ENCODE peak calls at places on chromosome 18, in nine cellular contexts. One of them, this sample, is unnamed.

GRCh38 chr18:23311346-23312103 is 141.6 kb upstream of the RIOK3 start:
- DNase-seq in AG08396: peak
- DNase-seq in pulmonary artery endothelial cell: peak
- DNase-seq in stimulated activated CD4-positive, alpha-beta T cell treated with anti-CD3 and anti-CD28 coated beads, Interleukin-1b, Interleukin-23, amount 100 ng/mL, for 24 hours: no peak
- DNase-seq in stimulated activated CD8-positive, alpha-beta memory T cell treated with anti-CD3 and anti-CD28 coated beads, Interleukin-15, amount 100 ng/mL, for 24 hours: no peak
- DNase-seq in EL: peak
- DNase-seq in heart left ventricle: peak
- DNase-seq in Caki2: no peak
- DNase-seq in left ventricle myocardium superior: peak
- DNase-seq in this sample: peak

GRCh38 chr18:703660-704018 is 8.8 kb downstream of the ENOSF1 start:
- DNase-seq in AG08396: no peak
- DNase-seq in EL: no peak
- DNase-seq in stimulated activated CD4-positive, alpha-beta T cell treated with anti-CD3 and anti-CD28 coated beads, Interleukin-1b, Interleukin-23, amount 100 ng/mL, for 24 hours: no peak
- DNase-seq in stimulated activated CD8-positive, alpha-beta memory T cell treated with anti-CD3 and anti-CD28 coated beads, Interleukin-15, amount 100 ng/mL, for 24 hours: no peak
- DNase-seq in heart left ventricle: no peak
- DNase-seq in pulmonary artery endothelial cell: no peak
- DNase-seq in left ventricle myocardium superior: no peak
- DNase-seq in Caki2: no peak
- DNase-seq in this sample: peak

GRCh38 chr18:1017679-1018078 is 113.0 kb downstream of the ADCYAP1 start:
- DNase-seq in stimulated activated CD8-positive, alpha-beta memory T cell treated with anti-CD3 and anti-CD28 coated beads, Interleukin-15, amount 100 ng/mL, for 24 hours: no peak
- DNase-seq in Caki2: no peak
- DNase-seq in stimulated activated CD4-positive, alpha-beta T cell treated with anti-CD3 and anti-CD28 coated beads, Interleukin-1b, Interleukin-23, amount 100 ng/mL, for 24 hours: no peak
- DNase-seq in heart left ventricle: no peak
- DNase-seq in EL: no peak
- DNase-seq in AG08396: no peak
- DNase-seq in left ventricle myocardium superior: no peak
- DNase-seq in pulmonary artery endothelial cell: no peak
- DNase-seq in this sample: no peak

GRCh38 chr18:78319264-78319663 is 660.4 kb upstream of the SALL3 start:
- DNase-seq in AG08396: no peak
- DNase-seq in pulmonary artery endothelial cell: no peak
- DNase-seq in left ventricle myocardium superior: no peak
- DNase-seq in heart left ventricle: no peak
- DNase-seq in stimulated activated CD4-positive, alpha-beta T cell treated with anti-CD3 and anti-CD28 coated beads, Interleukin-1b, Interleukin-23, amount 100 ng/mL, for 24 hours: no peak
- DNase-seq in EL: no peak
- DNase-seq in stimulated activated CD8-positive, alpha-beta memory T cell treated with anti-CD3 and anti-CD28 coated beads, Interleukin-15, amount 100 ng/mL, for 24 hours: no peak
- DNase-seq in Caki2: no peak
- DNase-seq in this sample: no peak

GRCh38 chr18:61606068-61606660 is 272.9 kb downstream of the CDH20 start:
- DNase-seq in Caki2: no peak
- DNase-seq in stimulated activated CD8-positive, alpha-beta memory T cell treated with anti-CD3 and anti-CD28 coated beads, Interleukin-15, amount 100 ng/mL, for 24 hours: no peak
- DNase-seq in pulmonary artery endothelial cell: no peak
- DNase-seq in heart left ventricle: peak
- DNase-seq in stimulated activated CD4-positive, alpha-beta T cell treated with anti-CD3 and anti-CD28 coated beads, Interleukin-1b, Interleukin-23, amount 100 ng/mL, for 24 hours: no peak
- DNase-seq in AG08396: peak
- DNase-seq in EL: peak
- DNase-seq in left ventricle myocardium superior: peak
- DNase-seq in this sample: peak

GRCh38 chr18:48073231-48073930 is 142.9 kb upstream of the SMAD2 start:
- DNase-seq in stimulated activated CD8-positive, alpha-beta memory T cell treated with anti-CD3 and anti-CD28 coated beads, Interleukin-15, amount 100 ng/mL, for 24 hours: no peak
- DNase-seq in Caki2: no peak
- DNase-seq in left ventricle myocardium superior: no peak
- DNase-seq in stimulated activated CD4-positive, alpha-beta T cell treated with anti-CD3 and anti-CD28 coated beads, Interleukin-1b, Interleukin-23, amount 100 ng/mL, for 24 hours: no peak
- DNase-seq in pulmonary artery endothelial cell: no peak
- DNase-seq in AG08396: no peak
- DNase-seq in heart left ventricle: no peak
- DNase-seq in EL: no peak
- DNase-seq in this sample: no peak

GRCh38 chr18:76657428-76657827 is 162.4 kb upstream of the ZNF516 start:
- DNase-seq in left ventricle myocardium superior: no peak
- DNase-seq in stimulated activated CD4-positive, alpha-beta T cell treated with anti-CD3 and anti-CD28 coated beads, Interleukin-1b, Interleukin-23, amount 100 ng/mL, for 24 hours: no peak
- DNase-seq in AG08396: no peak
- DNase-seq in pulmonary artery endothelial cell: no peak
- DNase-seq in Caki2: no peak
- DNase-seq in EL: peak
- DNase-seq in heart left ventricle: no peak
- DNase-seq in stimulated activated CD8-positive, alpha-beta memory T cell treated with anti-CD3 and anti-CD28 coated beads, Interleukin-15, amount 100 ng/mL, for 24 hours: no peak
- DNase-seq in this sample: no peak

GRCh38 chr18:44568343-44568742 is 112.3 kb upstream of the SETBP1 start:
- DNase-seq in stimulated activated CD8-positive, alpha-beta memory T cell treated with anti-CD3 and anti-CD28 coated beads, Interleukin-15, amount 100 ng/mL, for 24 hours: no peak
- DNase-seq in heart left ventricle: no peak
- DNase-seq in pulmonary artery endothelial cell: no peak
- DNase-seq in stimulated activated CD4-positive, alpha-beta T cell treated with anti-CD3 and anti-CD28 coated beads, Interleukin-1b, Interleukin-23, amount 100 ng/mL, for 24 hours: no peak
- DNase-seq in EL: no peak
- DNase-seq in left ventricle myocardium superior: no peak
- DNase-seq in Caki2: no peak
- DNase-seq in AG08396: no peak
- DNase-seq in this sample: no peak

GRCh38 chr18:78975282-78975681 is 4.3 kb upstream of the SALL3 start:
- DNase-seq in heart left ventricle: no peak
- DNase-seq in stimulated activated CD4-positive, alpha-beta T cell treated with anti-CD3 and anti-CD28 coated beads, Interleukin-1b, Interleukin-23, amount 100 ng/mL, for 24 hours: no peak
- DNase-seq in AG08396: no peak
- DNase-seq in Caki2: no peak
- DNase-seq in stimulated activated CD8-positive, alpha-beta memory T cell treated with anti-CD3 and anti-CD28 coated beads, Interleukin-15, amount 100 ng/mL, for 24 hours: no peak
- DNase-seq in pulmonary artery endothelial cell: no peak
- DNase-seq in left ventricle myocardium superior: no peak
- DNase-seq in EL: no peak
- DNase-seq in this sample: no peak

GRCh38 chr18:71233177-71233576 is 944.3 kb downstream of the SOCS6 start:
- DNase-seq in Caki2: no peak
- DNase-seq in left ventricle myocardium superior: no peak
- DNase-seq in EL: no peak
- DNase-seq in heart left ventricle: no peak
- DNase-seq in stimulated activated CD4-positive, alpha-beta T cell treated with anti-CD3 and anti-CD28 coated beads, Interleukin-1b, Interleukin-23, amount 100 ng/mL, for 24 hours: no peak
- DNase-seq in AG08396: no peak
- DNase-seq in pulmonary artery endothelial cell: no peak
- DNase-seq in stimulated activated CD8-positive, alpha-beta memory T cell treated with anti-CD3 and anti-CD28 coated beads, Interleukin-15, amount 100 ng/mL, for 24 hours: no peak
- DNase-seq in this sample: no peak

GRCh38 chr18:57998461-57998860 is 45.6 kb upstream of the NEDD4L start:
- DNase-seq in AG08396: no peak
- DNase-seq in left ventricle myocardium superior: no peak
- DNase-seq in heart left ventricle: no peak
- DNase-seq in pulmonary artery endothelial cell: no peak
- DNase-seq in Caki2: no peak
- DNase-seq in stimulated activated CD4-positive, alpha-beta T cell treated with anti-CD3 and anti-CD28 coated beads, Interleukin-1b, Interleukin-23, amount 100 ng/mL, for 24 hours: no peak
- DNase-seq in stimulated activated CD8-positive, alpha-beta memory T cell treated with anti-CD3 and anti-CD28 coated beads, Interleukin-15, amount 100 ng/mL, for 24 hours: no peak
- DNase-seq in EL: peak
- DNase-seq in this sample: peak

GRCh38 chr18:79540914-79541301 is 138.7 kb upstream of the CTDP1 start:
- DNase-seq in Caki2: no peak
- DNase-seq in stimulated activated CD4-positive, alpha-beta T cell treated with anti-CD3 and anti-CD28 coated beads, Interleukin-1b, Interleukin-23, amount 100 ng/mL, for 24 hours: no peak
- DNase-seq in left ventricle myocardium superior: no peak
- DNase-seq in AG08396: no peak
- DNase-seq in pulmonary artery endothelial cell: no peak
- DNase-seq in heart left ventricle: no peak
- DNase-seq in stimulated activated CD8-positive, alpha-beta memory T cell treated with anti-CD3 and anti-CD28 coated beads, Interleukin-15, amount 100 ng/mL, for 24 hours: no peak
- DNase-seq in EL: no peak
- DNase-seq in this sample: no peak

GRCh38 chr18:49874238-49874637 is 60.9 kb upstream of the ACAA2 start:
- DNase-seq in EL: no peak
- DNase-seq in stimulated activated CD4-positive, alpha-beta T cell treated with anti-CD3 and anti-CD28 coated beads, Interleukin-1b, Interleukin-23, amount 100 ng/mL, for 24 hours: no peak
- DNase-seq in Caki2: no peak
- DNase-seq in AG08396: no peak
- DNase-seq in pulmonary artery endothelial cell: no peak
- DNase-seq in heart left ventricle: no peak
- DNase-seq in left ventricle myocardium superior: no peak
- DNase-seq in stimulated activated CD8-positive, alpha-beta memory T cell treated with anti-CD3 and anti-CD28 coated beads, Interleukin-15, amount 100 ng/mL, for 24 hours: no peak
- DNase-seq in this sample: no peak

GRCh38 chr18:33708876-33709275 is 130.9 kb downstream of the ASXL3 start:
- DNase-seq in left ventricle myocardium superior: no peak
- DNase-seq in stimulated activated CD4-positive, alpha-beta T cell treated with anti-CD3 and anti-CD28 coated beads, Interleukin-1b, Interleukin-23, amount 100 ng/mL, for 24 hours: no peak
- DNase-seq in pulmonary artery endothelial cell: no peak
- DNase-seq in stimulated activated CD8-positive, alpha-beta memory T cell treated with anti-CD3 and anti-CD28 coated beads, Interleukin-15, amount 100 ng/mL, for 24 hours: no peak
- DNase-seq in heart left ventricle: no peak
- DNase-seq in Caki2: no peak
- DNase-seq in EL: no peak
- DNase-seq in AG08396: no peak
- DNase-seq in this sample: no peak

GRCh38 chr18:3012306-3012919 is 531 bp downstream of the LPIN2 start:
- DNase-seq in EL: no peak
- DNase-seq in stimulated activated CD8-positive, alpha-beta memory T cell treated with anti-CD3 and anti-CD28 coated beads, Interleukin-15, amount 100 ng/mL, for 24 hours: peak
- DNase-seq in heart left ventricle: peak
- DNase-seq in Caki2: no peak
- DNase-seq in left ventricle myocardium superior: peak
- DNase-seq in AG08396: peak
- DNase-seq in pulmonary artery endothelial cell: no peak
- DNase-seq in stimulated activated CD4-positive, alpha-beta T cell treated with anti-CD3 and anti-CD28 coated beads, Interleukin-1b, Interleukin-23, amount 100 ng/mL, for 24 hours: peak
- DNase-seq in this sample: no peak

GRCh38 chr18:7084766-7085080 is 32.9 kb downstream of the LAMA1 start:
- DNase-seq in Caki2: no peak
- DNase-seq in left ventricle myocardium superior: no peak
- DNase-seq in EL: peak
- DNase-seq in stimulated activated CD8-positive, alpha-beta memory T cell treated with anti-CD3 and anti-CD28 coated beads, Interleukin-15, amount 100 ng/mL, for 24 hours: no peak
- DNase-seq in heart left ventricle: no peak
- DNase-seq in AG08396: peak
- DNase-seq in stimulated activated CD4-positive, alpha-beta T cell treated with anti-CD3 and anti-CD28 coated beads, Interleukin-1b, Interleukin-23, amount 100 ng/mL, for 24 hours: no peak
- DNase-seq in pulmonary artery endothelial cell: no peak
- DNase-seq in this sample: peak

GRCh38 chr18:52979888-52980287 is 639.9 kb downstream of the DCC start:
- DNase-seq in stimulated activated CD4-positive, alpha-beta T cell treated with anti-CD3 and anti-CD28 coated beads, Interleukin-1b, Interleukin-23, amount 100 ng/mL, for 24 hours: no peak
- DNase-seq in EL: no peak
- DNase-seq in stimulated activated CD8-positive, alpha-beta memory T cell treated with anti-CD3 and anti-CD28 coated beads, Interleukin-15, amount 100 ng/mL, for 24 hours: no peak
- DNase-seq in AG08396: no peak
- DNase-seq in pulmonary artery endothelial cell: no peak
- DNase-seq in heart left ventricle: no peak
- DNase-seq in Caki2: no peak
- DNase-seq in left ventricle myocardium superior: no peak
- DNase-seq in this sample: no peak

GRCh38 chr18:59386909-59387515 is 27.9 kb upstream of the LMAN1 start:
- DNase-seq in Caki2: no peak
- DNase-seq in stimulated activated CD4-positive, alpha-beta T cell treated with anti-CD3 and anti-CD28 coated beads, Interleukin-1b, Interleukin-23, amount 100 ng/mL, for 24 hours: no peak
- DNase-seq in stimulated activated CD8-positive, alpha-beta memory T cell treated with anti-CD3 and anti-CD28 coated beads, Interleukin-15, amount 100 ng/mL, for 24 hours: no peak
- DNase-seq in pulmonary artery endothelial cell: no peak
- DNase-seq in EL: no peak
- DNase-seq in AG08396: no peak
- DNase-seq in left ventricle myocardium superior: no peak
- DNase-seq in heart left ventricle: no peak
- DNase-seq in this sample: no peak

GRCh38 chr18:48932822-48933510 is 17.8 kb downstream of the SMAD7 start:
- DNase-seq in AG08396: no peak
- DNase-seq in stimulated activated CD4-positive, alpha-beta T cell treated with anti-CD3 and anti-CD28 coated beads, Interleukin-1b, Interleukin-23, amount 100 ng/mL, for 24 hours: no peak
- DNase-seq in EL: no peak
- DNase-seq in stimulated activated CD8-positive, alpha-beta memory T cell treated with anti-CD3 and anti-CD28 coated beads, Interleukin-15, amount 100 ng/mL, for 24 hours: no peak
- DNase-seq in heart left ventricle: peak
- DNase-seq in Caki2: no peak
- DNase-seq in left ventricle myocardium superior: no peak
- DNase-seq in pulmonary artery endothelial cell: no peak
- DNase-seq in this sample: no peak

GRCh38 chr18:32422185-32422584 is 48.5 kb downstream of the GAREM1 start:
- DNase-seq in AG08396: no peak
- DNase-seq in stimulated activated CD4-positive, alpha-beta T cell treated with anti-CD3 and anti-CD28 coated beads, Interleukin-1b, Interleukin-23, amount 100 ng/mL, for 24 hours: no peak
- DNase-seq in heart left ventricle: no peak
- DNase-seq in Caki2: no peak
- DNase-seq in stimulated activated CD8-positive, alpha-beta memory T cell treated with anti-CD3 and anti-CD28 coated beads, Interleukin-15, amount 100 ng/mL, for 24 hours: no peak
- DNase-seq in EL: no peak
- DNase-seq in pulmonary artery endothelial cell: no peak
- DNase-seq in left ventricle myocardium superior: no peak
- DNase-seq in this sample: no peak

GRCh38 chr18:55587341-55588000 is 521 bp downstream of the TCF4 start:
- DNase-seq in pulmonary artery endothelial cell: no peak
- DNase-seq in stimulated activated CD8-positive, alpha-beta memory T cell treated with anti-CD3 and anti-CD28 coated beads, Interleukin-15, amount 100 ng/mL, for 24 hours: no peak
- DNase-seq in AG08396: peak
- DNase-seq in left ventricle myocardium superior: no peak
- DNase-seq in stimulated activated CD4-positive, alpha-beta T cell treated with anti-CD3 and anti-CD28 coated beads, Interleukin-1b, Interleukin-23, amount 100 ng/mL, for 24 hours: no peak
- DNase-seq in heart left ventricle: peak
- DNase-seq in Caki2: peak
- DNase-seq in EL: peak
- DNase-seq in this sample: peak

GRCh38 chr18:59697236-59697932 is at the start of gene CCBE1:
- DNase-seq in EL: peak
- DNase-seq in heart left ventricle: peak
- DNase-seq in stimulated activated CD8-positive, alpha-beta memory T cell treated with anti-CD3 and anti-CD28 coated beads, Interleukin-15, amount 100 ng/mL, for 24 hours: peak
- DNase-seq in left ventricle myocardium superior: peak
- DNase-seq in AG08396: peak
- DNase-seq in pulmonary artery endothelial cell: peak
- DNase-seq in Caki2: peak
- DNase-seq in stimulated activated CD4-positive, alpha-beta T cell treated with anti-CD3 and anti-CD28 coated beads, Interleukin-1b, Interleukin-23, amount 100 ng/mL, for 24 hours: peak
- DNase-seq in this sample: peak

GRCh38 chr18:24428709-24429108 is 2.2 kb downstream of the IMPACT start:
- DNase-seq in left ventricle myocardium superior: no peak
- DNase-seq in AG08396: no peak
- DNase-seq in Caki2: no peak
- DNase-seq in pulmonary artery endothelial cell: no peak
- DNase-seq in heart left ventricle: no peak
- DNase-seq in stimulated activated CD4-positive, alpha-beta T cell treated with anti-CD3 and anti-CD28 coated beads, Interleukin-1b, Interleukin-23, amount 100 ng/mL, for 24 hours: no peak
- DNase-seq in EL: no peak
- DNase-seq in stimulated activated CD8-positive, alpha-beta memory T cell treated with anti-CD3 and anti-CD28 coated beads, Interleukin-15, amount 100 ng/mL, for 24 hours: no peak
- DNase-seq in this sample: no peak

GRCh38 chr18:70234667-70235459 is 29.4 kb upstream of the RTTN start:
- DNase-seq in AG08396: peak
- DNase-seq in pulmonary artery endothelial cell: no peak
- DNase-seq in Caki2: no peak
- DNase-seq in stimulated activated CD8-positive, alpha-beta memory T cell treated with anti-CD3 and anti-CD28 coated beads, Interleukin-15, amount 100 ng/mL, for 24 hours: no peak
- DNase-seq in EL: peak
- DNase-seq in stimulated activated CD4-positive, alpha-beta T cell treated with anti-CD3 and anti-CD28 coated beads, Interleukin-1b, Interleukin-23, amount 100 ng/mL, for 24 hours: no peak
- DNase-seq in heart left ventricle: no peak
- DNase-seq in left ventricle myocardium superior: no peak
- DNase-seq in this sample: no peak

GRCh38 chr18:4203525-4203924 is 251.6 kb downstream of the DLGAP1 start:
- DNase-seq in stimulated activated CD8-positive, alpha-beta memory T cell treated with anti-CD3 and anti-CD28 coated beads, Interleukin-15, amount 100 ng/mL, for 24 hours: no peak
- DNase-seq in stimulated activated CD4-positive, alpha-beta T cell treated with anti-CD3 and anti-CD28 coated beads, Interleukin-1b, Interleukin-23, amount 100 ng/mL, for 24 hours: no peak
- DNase-seq in heart left ventricle: no peak
- DNase-seq in AG08396: no peak
- DNase-seq in EL: no peak
- DNase-seq in Caki2: no peak
- DNase-seq in left ventricle myocardium superior: no peak
- DNase-seq in pulmonary artery endothelial cell: no peak
- DNase-seq in this sample: no peak

This sample was measured in HCEC 1CT.